ENCODE peak calls at places on chromosomes 11 and 22, in eight cellular contexts. N is PC-3; Q is CD4-positive, CD25-positive, alpha-beta regulatory T cell; P is stromal cell of bone marrow; W is GM18507; Z is activated CD8-positive, alpha-beta memory T cell treated with anti-CD3 and anti-CD28 coated beads, Interleukin-2, amount 50 U/mL, for 48 hours; F is activated CD8-positive, alpha-beta T cell treated with anti-CD3 and anti-CD28 coated beads, Interleukin-2, amount 10 ng/mL, durations not matched to agents 7 days and 5 days; E is HL-60. V is an unnamed sample.

GRCh38 chr11:35098850-35099249 is 40.1 kb upstream of the CD44 start:
- DNase-seq in N (no peak), E (no peak), F (no peak), Q (no peak), Z (no peak), W (no peak), P (no peak), V (no peak)

GRCh38 chr11:69257134-69257533 is 36.8 kb upstream of the MYEOV start:
- DNase-seq in E (no peak), N (no peak), Q (no peak), P (no peak), F (no peak), Z (no peak), W (no peak), V (no peak)

GRCh38 chr11:587978-588380 is 11.7 kb downstream of the PHRF1 start:
- DNase-seq in Z (peak; percentile 82), N (no peak), E (peak; percentile 92), F (peak; percentile 86), P (no peak), W (no peak), Q (peak; percentile 70), V (no peak)

GRCh38 chr11:65425105-65425970 is 2.7 kb downstream of the NEAT1 start:
- DNase-seq in N (peak; percentile 77), E (no peak), Q (peak; percentile 94), F (peak; percentile 91), P (peak; percentile 42), W (no peak), Z (peak; percentile 86), V (no peak)

GRCh38 chr11:74325649-74326645 is 14.5 kb upstream of the P4HA3 start:
- DNase-seq in N (no peak), P (peak; percentile 94), Q (no peak), E (no peak), W (no peak), F (no peak), Z (no peak), V (peak; percentile 87)

GRCh38 chr22:44386386-44387035 is 73.8 kb upstream of the SHISAL1 start:
- DNase-seq in N (no peak), F (no peak), Z (no peak), Q (no peak), E (no peak), W (no peak), P (no peak), V (no peak)

GRCh38 chr22:46935506-46936377 is 173.3 kb downstream of the TBC1D22A start:
- DNase-seq in P (no peak), F (no peak), W (no peak), Q (no peak), E (no peak), Z (no peak), N (peak; percentile 2), V (peak; percentile 55)

GRCh38 chr11:60455531-60456042 is at the start of gene MS4A1:
- DNase-seq in Q (no peak), N (no peak), Z (no peak), P (no peak), W (peak; percentile 44), F (no peak), E (no peak), V (no peak)

GRCh38 chr11:65424200-65425104 is 1.9 kb downstream of the NEAT1 start:
- DNase-seq in N (peak; percentile 42), P (peak; percentile 28), E (no peak), Z (peak; percentile 88), Q (peak; percentile 70), F (peak; percentile 66), W (no peak), V (peak; percentile 78)

GRCh38 chr11:115610908-115611307 is 106.7 kb upstream of the CADM1 start:
- DNase-seq in E (no peak), Z (no peak), W (no peak), Q (no peak), P (no peak), N (no peak), F (no peak), V (no peak)

GRCh38 chr11:2929511-2929879 is 275 bp upstream of the PHLDA2 start:
- DNase-seq in P (peak; percentile 57), Z (peak; percentile 78), E (peak; percentile 26), F (peak; percentile 41), Q (no peak), N (peak; percentile 81), W (no peak), V (peak; percentile 82)

GRCh38 chr22:19035474-19036228 is 86.6 kb downstream of the DGCR2 start:
- DNase-seq in N (no peak), Q (no peak), W (no peak), E (no peak), F (no peak), P (no peak), Z (peak; percentile 50), V (no peak)

GRCh38 chr11:40338739-40339138 is 1120.7 kb downstream of the LRRC4C start:
- DNase-seq in Q (no peak), N (peak; percentile 31), W (no peak), P (peak; percentile 5), F (no peak), E (no peak), Z (no peak), V (no peak)

GRCh38 chr11:128552783-128553661 is 34.3 kb downstream of the ETS1 start:
- DNase-seq in P (no peak), Q (peak; percentile 58), F (no peak), Z (no peak), E (peak; percentile 54), W (peak; percentile 62), N (no peak), V (no peak)

GRCh38 chr11:111460752-111461305 is 51.4 kb downstream of the BTG4 start:
- DNase-seq in P (no peak), W (no peak), Z (no peak), E (no peak), N (no peak), Q (no peak), F (peak; percentile 12), V (no peak)

GRCh38 chr11:20596629-20597129 is 2.7 kb upstream of the SLC6A5 start:
- DNase-seq in W (no peak), Z (no peak), N (no peak), E (no peak), P (no peak), Q (no peak), F (no peak), V (no peak)

V was measured in pancreas.